ENCODE peak calls at places on chromosomes 4 and X, in eight cellular contexts. V is bronchial epithelial cell, W is endothelial cell, N is AG04450, B is BE2C, I is uterus, O is fibroblast of pulmonary artery, C is colonic mucosa. F is an unnamed sample.

GRCh38 chrX:56736219-56736618 is 7.2 kb downstream of the NBDY start:
- DNase-seq in B (no peak), I (no peak), O (no peak), V (no peak), N (no peak), C (no peak), W (no peak), F (no peak)

GRCh38 chr4:20085156-20085555 is 166.5 kb upstream of the SLIT2 start:
- DNase-seq in O (no peak), C (no peak), N (no peak), W (no peak), B (no peak), I (no peak), V (no peak), F (no peak)

GRCh38 chr4:139242511-139243051 is 37.4 kb downstream of the MGARP start:
- DNase-seq in B (no peak), V (peak), N (no peak), O (peak), W (no peak), I (no peak), C (no peak), F (no peak)

GRCh38 chrX:38278682-38279081 is 48.6 kb downstream of the RPGR start:
- DNase-seq in V (peak), I (no peak), C (no peak), O (no peak), N (no peak), B (no peak), W (no peak), F (no peak)

GRCh38 chr4:182920676-182921075 is 3.5 kb upstream of the DCTD start:
- DNase-seq in C (no peak), N (no peak), W (no peak), B (no peak), V (no peak), I (no peak), O (no peak), F (no peak)

GRCh38 chr4:111689731-111690130 is 455.5 kb upstream of the FAM241A start:
- DNase-seq in V (peak), O (no peak), I (no peak), W (no peak), B (no peak), C (no peak), N (no peak), F (no peak)

GRCh38 chr4:124135409-124135813 is 577.1 kb downstream of the ANKRD50 start:
- DNase-seq in I (no peak), N (no peak), V (peak), W (no peak), C (no peak), B (no peak), O (peak), F (no peak)

GRCh38 chr4:11805837-11806236 is 377.1 kb upstream of the HS3ST1 start:
- DNase-seq in W (no peak), O (peak), C (no peak), I (no peak), B (no peak), N (no peak), V (peak), F (peak)

GRCh38 chr4:156298230-156298629 is 344.6 kb upstream of the CTSO start:
- DNase-seq in B (no peak), O (peak), C (no peak), V (peak), N (peak), W (peak), I (peak), F (no peak)

GRCh38 chr4:56995525-56995924 is 16.8 kb downstream of the POLR2B start:
- DNase-seq in N (peak), V (no peak), B (no peak), I (peak), W (no peak), C (peak), O (peak), F (no peak)

GRCh38 chr4:121778991-121779628 is 14.1 kb upstream of the SMIM43 start:
- DNase-seq in W (no peak), N (peak), O (peak), B (no peak), I (no peak), V (no peak), C (no peak), F (no peak)

GRCh38 chr4:189128341-189128740 is 812.3 kb upstream of the FRG1 start:
- DNase-seq in B (no peak), O (no peak), W (no peak), C (no peak), I (no peak), N (no peak), V (peak), F (no peak)

GRCh38 chrX:23333842-23334535 is 660 bp upstream of the PTCHD1 start:
- DNase-seq in B (no peak), W (peak), I (peak), O (no peak), V (no peak), C (peak), N (no peak), F (no peak)

GRCh38 chr4:2852481-2852881 is 8.8 kb downstream of the ADD1 start:
- DNase-seq in N (no peak), B (no peak), W (no peak), I (no peak), C (peak), V (no peak), O (no peak), F (no peak)

GRCh38 chrX:104166735-104167436 is 633 bp downstream of the FAM199X start:
- DNase-seq in O (no peak), W (no peak), C (peak), I (peak), B (no peak), V (no peak), N (no peak), F (no peak)

GRCh38 chrX:107775000-107775733 is 420 bp downstream of the TSC22D3 start:
- DNase-seq in B (no peak), I (no peak), W (peak), C (no peak), N (no peak), O (no peak), V (no peak), F (no peak)

GRCh38 chr4:25563071-25563564 is 92.5 kb upstream of the SLC34A2 start:
- DNase-seq in N (no peak), V (peak), W (no peak), I (no peak), O (no peak), B (no peak), C (no peak), F (no peak)

GRCh38 chrX:15946783-15947550 is 92.4 kb upstream of the AP1S2 start:
- DNase-seq in N (peak), C (no peak), I (no peak), O (peak), B (no peak), W (no peak), V (peak), F (peak)

GRCh38 chr4:69830529-69831269 is 29.2 kb downstream of the SULT1E1 start:
- DNase-seq in C (peak), W (no peak), O (peak), I (no peak), N (no peak), B (peak), V (peak), F (peak)

GRCh38 chrX:131727778-131728177 is 183.9 kb downstream of the OR13H1 start:
- DNase-seq in O (no peak), V (no peak), B (no peak), I (no peak), C (no peak), W (no peak), N (no peak), F (no peak)

GRCh38 chrX:131728295-131729145 is 184.6 kb downstream of the OR13H1 start:
- DNase-seq in V (no peak), W (no peak), I (peak), N (no peak), C (peak), B (no peak), O (no peak), F (no peak)

GRCh38 chrX:131725001-131725654 is 181.3 kb downstream of the OR13H1 start:
- DNase-seq in B (no peak), W (no peak), O (no peak), N (no peak), I (no peak), C (no peak), V (no peak), F (peak)

GRCh38 chrX:131724292-131724691 is 180.4 kb downstream of the OR13H1 start:
- DNase-seq in V (no peak), N (no peak), W (no peak), C (no peak), I (no peak), B (no peak), O (no peak), F (no peak)

GRCh38 chrX:131729295-131729694 is 185.4 kb downstream of the OR13H1 start:
- DNase-seq in N (no peak), W (no peak), O (no peak), I (peak), B (no peak), V (no peak), C (peak), F (no peak)
- TF ChIP-seq CTCF in N (no peak), W (no peak), O (no peak), I (peak), B (no peak), V (no peak), C (no peak), F (no peak)

GRCh38 chr4:186166852-186167512 is 24.4 kb upstream of the CYP4V2 start:
- DNase-seq in W (no peak), C (no peak), V (no peak), N (no peak), B (no peak), O (no peak), I (no peak), F (no peak)
- TF ChIP-seq CTCF in W (no peak), C (no peak), V (no peak), N (no peak), B (no peak), O (no peak), I (no peak), F (no peak)

GRCh38 chrX:3244955-3245354 is 101.5 kb downstream of the MXRA5 start:
- DNase-seq in W (no peak), V (peak), B (no peak), N (no peak), O (peak), C (no peak), I (no peak), F (peak)
- TF ChIP-seq CTCF in W (no peak), V (peak), B (no peak), N (no peak), O (no peak), C (no peak), I (no peak), F (no peak)

GRCh38 chr4:184471872-184472539 is 2.3 kb downstream of the IRF2 start:
- DNase-seq in W (no peak), O (peak), V (peak), C (peak), B (peak), I (no peak), N (no peak), F (peak)

GRCh38 chr4:184473265-184473514 is 1.2 kb downstream of the IRF2 start:
- DNase-seq in N (no peak), W (no peak), B (no peak), C (no peak), V (no peak), I (no peak), O (no peak), F (no peak)

GRCh38 chr4:184474261-184475095 is at the start of gene IRF2:
- DNase-seq in W (peak), O (peak), I (peak), B (peak), C (peak), N (peak), V (peak), F (peak)

GRCh38 chr4:184473515-184474260 is 662 bp downstream of the IRF2 start:
- DNase-seq in W (peak), I (peak), C (peak), B (peak), O (peak), V (no peak), N (no peak), F (peak)

DNA sequence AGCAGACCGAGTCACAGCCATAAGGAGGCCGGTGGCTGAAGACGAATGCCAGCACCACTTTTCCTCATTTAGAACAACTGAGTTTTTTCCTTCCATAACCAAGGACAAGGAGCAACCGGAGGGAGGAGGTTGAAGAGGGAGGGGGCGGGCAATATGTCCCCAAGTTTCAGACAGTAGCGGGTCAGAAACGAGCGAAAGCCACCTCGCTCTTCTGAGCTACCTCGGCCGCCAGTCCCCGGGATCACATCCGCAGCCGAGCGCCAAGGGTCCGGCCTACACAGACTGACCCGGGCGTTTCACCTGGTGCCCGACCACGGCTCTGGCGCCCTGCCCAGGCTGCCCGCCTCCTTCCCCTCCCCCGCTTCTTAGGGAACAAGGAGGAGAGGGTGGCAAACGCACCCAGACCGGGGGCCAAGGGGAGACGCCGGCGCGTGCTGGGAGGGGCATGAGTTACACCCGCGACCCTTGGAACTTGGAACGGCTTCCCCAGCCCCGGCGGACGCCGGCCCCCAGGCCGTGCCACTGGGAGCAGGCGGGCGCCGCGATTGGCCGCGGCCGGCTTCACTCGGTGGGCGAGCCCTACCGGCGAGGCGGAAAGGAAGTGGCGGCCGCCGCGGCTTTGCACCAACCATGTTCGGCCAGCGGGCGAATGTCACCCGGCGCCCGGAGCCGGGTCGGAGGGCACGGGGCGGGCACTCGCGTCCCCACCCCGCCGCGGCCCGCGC is 1.6 kb downstream of the IRF2 start:
- DNase-seq in N (no peak), W (peak), V (peak), C (peak), B (peak), I (peak), O (peak), F (peak)
- TF ChIP-seq CTCF in N (no peak), W (no peak), V (no peak), C (no peak), B (no peak), I (peak), O (no peak), F (no peak)

GRCh38 chrX:48153769-48154168 is 23.3 kb downstream of the SPACA5B start:
- DNase-seq in B (no peak), N (no peak), C (no peak), O (no peak), W (no peak), V (no peak), I (no peak), F (no peak)
- TF ChIP-seq CTCF in B (no peak), N (no peak), C (no peak), O (no peak), W (no peak), V (no peak), I (no peak), F (no peak)

GRCh38 chr4:107579099-107579498 is 140.9 kb downstream of the PAPSS1 start:
- DNase-seq in B (peak), I (no peak), O (no peak), N (no peak), C (no peak), V (no peak), W (no peak), F (no peak)
- TF ChIP-seq CTCF in B (peak), I (no peak), O (no peak), N (no peak), C (no peak), V (no peak), W (no peak), F (no peak)

GRCh38 chrX:49120104-49120503 is 3.4 kb downstream of the GPKOW start:
- DNase-seq in V (no peak), W (no peak), O (peak), B (no peak), I (no peak), C (no peak), N (no peak), F (peak)
- TF ChIP-seq CTCF in V (no peak), W (no peak), O (no peak), B (no peak), I (no peak), C (no peak), N (no peak), F (no peak)

GRCh38 chr4:1278336-1278670 is 11.4 kb upstream of the MAEA start:
- DNase-seq in C (no peak), W (no peak), V (peak), I (no peak), N (no peak), O (no peak), B (no peak), F (no peak)

GRCh38 chr4:1276984-1277383 is 12.7 kb upstream of the MAEA start:
- DNase-seq in B (no peak), W (no peak), C (no peak), I (no peak), O (no peak), V (no peak), N (no peak), F (no peak)

GRCh38 chr4:1279253-1279652 is 10.4 kb upstream of the MAEA start:
- DNase-seq in I (no peak), V (no peak), B (no peak), C (no peak), N (no peak), O (no peak), W (no peak), F (no peak)

GRCh38 chr4:1274871-1275270 is 14.8 kb upstream of the MAEA start:
- DNase-seq in N (no peak), W (no peak), V (no peak), C (no peak), B (no peak), I (no peak), O (no peak), F (no peak)

GRCh38 chr4:1277667-1278335 is 11.9 kb upstream of the MAEA start:
- DNase-seq in B (no peak), C (no peak), I (no peak), V (no peak), W (no peak), O (peak), N (no peak), F (peak)
- TF ChIP-seq CTCF in B (no peak), C (no peak), I (no peak), V (no peak), W (peak), O (peak), N (peak), F (no peak)

GRCh38 chrX:9341305-9342201 is 123.3 kb upstream of the TBL1X start:
- DNase-seq in B (peak), W (no peak), I (peak), C (peak), N (no peak), V (no peak), O (peak), F (peak)
- TF ChIP-seq CTCF in B (no peak), W (no peak), I (no peak), C (no peak), N (no peak), V (no peak), O (no peak), F (no peak)

GRCh38 chrX:156002517-156002916 is 5.0 kb downstream of the IL9R start:
- DNase-seq in I (no peak), C (no peak), O (no peak), W (no peak), B (no peak), V (peak), N (no peak), F (peak)

GRCh38 chrX:156003486-156004185 is 6.1 kb downstream of the IL9R start:
- DNase-seq in N (no peak), C (no peak), I (no peak), O (no peak), W (no peak), B (no peak), V (peak), F (no peak)

GRCh38 chrX:156004740-156005139 is 7.2 kb downstream of the IL9R start:
- DNase-seq in I (no peak), W (no peak), C (no peak), N (no peak), V (no peak), B (no peak), O (no peak), F (no peak)

GRCh38 chrX:156005144-156005543 is 7.6 kb downstream of the IL9R start:
- DNase-seq in V (no peak), C (no peak), N (no peak), W (no peak), O (no peak), B (no peak), I (no peak), F (no peak)

GRCh38 chrX:156004256-156004655 is 6.8 kb downstream of the IL9R start:
- DNase-seq in I (no peak), O (no peak), B (no peak), V (peak), C (no peak), N (no peak), W (no peak), F (no peak)
- TF ChIP-seq CTCF in I (no peak), O (no peak), B (no peak), V (no peak), C (no peak), N (no peak), W (no peak), F (no peak)

F was measured in NB4.